ENCODE peak calls at places on chromosome 2, in nine cellular contexts. V, F, G, P, W, Y, B, I and Z are unnamed samples.
A peak's percentile ranks its signal among the peaks of the same experiment; 100 is the strongest.

GRCh38 chr2:239873656-239874635 is 151.2 kb downstream of the NDUFA10 start:
- DNase-seq in V (no peak), F (no peak), G (no peak), P (no peak), W (no peak), Y (peak; percentile 7), B (no peak), I (peak; percentile 21), Z (no peak)

GRCh38 chr2:213152065-213152794 is 818 bp upstream of the IKZF2 start:
- DNase-seq in V (no peak), F (peak; percentile 86), G (peak; percentile 53), P (peak; percentile 46), W (peak; percentile 55), Y (peak; percentile 83), B (peak; percentile 76), I (peak; percentile 61), Z (peak; percentile 76)

GRCh38 chr2:189393440-189394111 is 47.7 kb upstream of the WDR75 start:
- DNase-seq in V (no peak), F (no peak), G (no peak), P (peak; percentile 91), W (no peak), Y (peak; percentile 70), B (no peak), I (no peak), Z (no peak)

GRCh38 chr2:201715459-201715858 is 17.0 kb upstream of the MPP4 start:
- DNase-seq in V (no peak), F (no peak), G (no peak), P (no peak), W (no peak), Y (no peak), B (no peak), I (no peak), Z (no peak)

GRCh38 chr2:26245231-26245732 is 543 bp downstream of the HADHB start:
- DNase-seq in V (peak; percentile 51), F (peak; percentile 81), G (peak; percentile 49), P (peak; percentile 73), W (peak; percentile 40), Y (peak; percentile 29), B (no peak), I (peak; percentile 32), Z (peak; percentile 49)

GRCh38 chr2:113167962-113168340 is 5.8 kb upstream of the PSD4 start:
- DNase-seq in V (no peak), F (no peak), G (no peak), P (no peak), W (no peak), Y (no peak), B (no peak), I (no peak), Z (no peak)

GRCh38 chr2:151855111-151855510 is 26.9 kb upstream of the ARL5A start:
- DNase-seq in V (no peak), F (no peak), G (peak; percentile 37), P (no peak), W (no peak), Y (no peak), B (no peak), I (no peak), Z (no peak)

GRCh38 chr2:52034706-52035105 is 1002.8 kb upstream of the NRXN1 start:
- DNase-seq in V (no peak), F (no peak), G (no peak), P (no peak), W (peak; percentile 70), Y (no peak), B (peak; percentile 33), I (no peak), Z (no peak)

GRCh38 chr2:187453078-187453641 is 5.1 kb upstream of the CALCRL start:
- DNase-seq in V (no peak), F (no peak), G (no peak), P (peak; percentile 35), W (peak; percentile 44), Y (peak; percentile 20), B (peak; percentile 21), I (no peak), Z (no peak)

GRCh38 chr2:127101048-127101611 is 5.8 kb downstream of the BIN1 start:
- DNase-seq in V (no peak), F (no peak), G (no peak), P (no peak), W (no peak), Y (no peak), B (no peak), I (no peak), Z (no peak)